ENCODE peak calls at places on chromosomes 6 and 20, in eight cellular contexts. C is CD14-positive monocyte; R is lower leg skin; T is A549; Z is CD8-positive, alpha-beta T cell; E is heart left ventricle; O is uterus; B is HCT116. D is an unnamed sample.

GRCh38 chr6:105793132-105793531 is 293.0 kb upstream of the PRDM1 start:
- DNase-seq in B (no peak), C (peak), E (no peak), R (no peak), O (no peak), Z (no peak), T (peak), D (no peak)

GRCh38 chr20:8996817-8997512 is 71.9 kb upstream of the PLCB4 start:
- DNase-seq in Z (no peak), C (no peak), R (no peak), O (no peak), E (no peak), T (no peak), B (no peak), D (no peak)

GRCh38 chr20:51440589-51440988 is 101.9 kb downstream of the NFATC2 start:
- DNase-seq in E (no peak), T (no peak), O (no peak), Z (no peak), R (no peak), B (no peak), C (no peak), D (no peak)

GRCh38 chr6:121881974-121882667 is 446.7 kb downstream of the GJA1 start:
- DNase-seq in Z (no peak), E (no peak), C (no peak), O (no peak), B (no peak), R (no peak), T (no peak), D (no peak)

GRCh38 chr6:41367700-41368099 is 32.3 kb downstream of the NCR2 start:
- DNase-seq in O (peak), E (peak), B (peak), T (peak), R (peak), C (no peak), Z (peak), D (peak)

GRCh38 chr20:44253528-44253927 is 6.4 kb downstream of the GDAP1L1 start:
- DNase-seq in Z (no peak), B (no peak), R (no peak), C (no peak), E (no peak), O (no peak), T (peak), D (no peak)

GRCh38 chr6:6918216-6918983 is 189.4 kb upstream of the RREB1 start:
- DNase-seq in E (no peak), T (peak), C (peak), B (peak), Z (no peak), R (no peak), O (no peak), D (peak)

GRCh38 chr6:116090251-116090650 is 10.4 kb upstream of the NT5DC1 start:
- DNase-seq in E (no peak), Z (no peak), C (no peak), R (no peak), T (no peak), B (no peak), O (no peak), D (peak)

GRCh38 chr6:135358907-135359459 is 138.6 kb downstream of the AHI1 start:
- DNase-seq in Z (no peak), R (no peak), B (no peak), T (no peak), E (no peak), O (no peak), C (no peak), D (no peak)

GRCh38 chr20:64180673-64181072 is 16.4 kb downstream of the MYT1 start:
- DNase-seq in B (no peak), Z (no peak), T (no peak), E (no peak), C (peak), O (no peak), R (no peak), D (no peak)

GRCh38 chr6:64733433-64733832 is 973.6 kb downstream of the EYS start:
- DNase-seq in O (no peak), Z (no peak), T (no peak), E (no peak), B (no peak), R (no peak), C (no peak), D (no peak)

GRCh38 chr6:626236-626635 is 30.7 kb downstream of the HUS1B start:
- DNase-seq in O (no peak), B (no peak), Z (no peak), T (no peak), R (no peak), C (no peak), E (no peak), D (no peak)

GRCh38 chr6:131643262-131643631 is 6.1 kb downstream of the ENPP3 start:
- DNase-seq in O (no peak), C (no peak), R (no peak), B (peak), E (no peak), Z (no peak), T (no peak), D (no peak)

GRCh38 chr6:21357262-21357661 is 236.3 kb upstream of the SOX4 start:
- DNase-seq in E (no peak), B (no peak), T (no peak), C (no peak), Z (no peak), R (no peak), O (no peak), D (no peak)

GRCh38 chr6:2986722-2987196 is 12.9 kb upstream of the NQO2 start:
- DNase-seq in R (no peak), O (peak), Z (no peak), E (no peak), T (no peak), C (no peak), B (no peak), D (no peak)

GRCh38 chr20:57432874-57433491 is 41.8 kb downstream of the RBM38 start:
- DNase-seq in E (peak), C (peak), B (no peak), R (no peak), T (peak), Z (peak), O (no peak), D (peak)

GRCh38 chr6:5276596-5276995 is 15.3 kb downstream of the FARS2 start:
- DNase-seq in R (no peak), C (no peak), T (no peak), E (no peak), O (no peak), B (no peak), Z (no peak), D (no peak)

GRCh38 chr6:39507331-39507998 is 185.0 kb upstream of the KCNK16 start:
- DNase-seq in Z (no peak), O (no peak), R (no peak), B (no peak), E (no peak), T (no peak), C (no peak), D (no peak)

GRCh38 chr6:48560408-48560807 is 449.4 kb upstream of the PTCHD4 start:
- DNase-seq in T (no peak), O (no peak), B (no peak), E (no peak), C (no peak), Z (no peak), R (no peak), D (no peak)

GRCh38 chr20:5703542-5704215 is 46.5 kb upstream of the SHLD1 start:
- DNase-seq in B (no peak), T (no peak), C (no peak), R (no peak), E (peak), O (no peak), Z (no peak), D (no peak)

GRCh38 chr6:7701212-7701834 is 24.6 kb upstream of the BMP6 start:
- DNase-seq in B (no peak), R (no peak), Z (no peak), E (no peak), O (no peak), C (peak), T (peak), D (no peak)

GRCh38 chr20:23047738-23048214 is 1.7 kb downstream of the THBD start:
- DNase-seq in Z (no peak), C (no peak), B (no peak), R (no peak), T (peak), O (no peak), E (peak), D (no peak)

GRCh38 chr6:13763740-13764381 is 50.5 kb downstream of the MCUR1 start:
- DNase-seq in T (no peak), C (no peak), B (no peak), R (no peak), Z (no peak), E (no peak), O (no peak), D (peak)

GRCh38 chr6:106637051-106637717 is 7.8 kb downstream of the QRSL1 start:
- DNase-seq in T (no peak), B (no peak), R (no peak), O (no peak), C (no peak), E (no peak), Z (no peak), D (no peak)

GRCh38 chr6:63731946-63732735 is 96.5 kb downstream of the PHF3 start:
- DNase-seq in C (no peak), R (no peak), O (no peak), T (no peak), B (no peak), E (no peak), Z (no peak), D (no peak)

DNA sequence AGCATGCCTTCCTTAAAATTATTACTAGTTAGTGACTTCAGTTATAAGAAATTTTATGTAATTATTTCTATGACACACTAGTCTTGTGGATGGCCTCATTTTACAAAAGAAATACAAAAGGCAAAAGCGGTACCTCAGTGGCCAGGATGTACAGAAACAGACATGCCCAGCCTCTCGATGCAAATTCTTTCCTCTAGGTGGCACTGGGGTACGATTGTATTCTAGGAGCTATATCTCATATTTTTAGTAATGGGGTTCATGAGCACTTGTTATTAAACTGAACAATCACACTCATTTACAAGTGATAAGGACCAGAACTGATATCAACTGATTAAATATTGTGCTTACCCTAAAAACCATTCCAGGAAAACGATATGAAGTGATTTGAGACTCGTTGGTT is 59.8 kb downstream of the SOD2 start:
- DNase-seq in T (peak), E (no peak), O (no peak), Z (no peak), R (no peak), C (no peak), B (peak), D (no peak)
- TF ChIP-seq CTCF in T (peak), E (peak), O (no peak), Z (no peak), R (no peak), C (peak), B (peak), D (peak)

DNA sequence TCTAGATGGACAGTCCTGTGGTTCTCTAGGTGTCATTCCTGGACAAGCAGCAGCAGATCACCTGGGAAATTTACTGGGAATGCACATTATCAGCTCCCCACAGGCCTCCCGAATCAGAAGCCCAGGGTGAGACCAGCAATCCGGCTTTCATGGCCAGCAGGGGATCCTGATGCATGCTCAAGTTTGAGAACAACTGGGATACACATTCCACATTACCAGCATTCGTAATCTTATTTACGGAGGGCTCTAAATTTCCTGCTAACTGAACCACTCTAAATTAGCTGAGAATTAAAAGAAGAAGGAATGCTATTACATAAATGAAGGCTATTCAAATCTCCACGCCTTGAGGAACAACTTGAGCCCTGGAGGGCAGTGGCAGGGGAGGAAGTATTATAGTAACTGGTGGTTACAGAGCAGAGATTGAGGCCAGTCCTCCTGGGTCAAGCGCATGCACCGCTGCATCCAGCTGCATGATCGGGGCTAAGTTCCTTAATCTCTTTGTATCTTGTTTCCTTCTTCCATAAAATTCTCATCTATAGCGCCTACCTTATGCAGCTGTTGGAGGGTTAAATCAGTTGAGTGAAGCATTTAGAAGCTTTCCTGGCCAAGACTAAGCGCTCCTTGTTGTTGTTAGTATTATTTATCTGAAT is 403.7 kb downstream of the CDH26 start:
- DNase-seq in O (no peak), Z (no peak), E (no peak), T (no peak), B (no peak), C (no peak), R (no peak), D (no peak)
- TF ChIP-seq CTCF in O (no peak), Z (no peak), E (no peak), T (no peak), B (no peak), C (no peak), R (no peak), D (no peak)

GRCh38 chr6:137945149-137945498 is 78.1 kb downstream of the TNFAIP3 start:
- DNase-seq in C (no peak), O (no peak), E (no peak), R (no peak), Z (no peak), T (no peak), B (no peak), D (no peak)
- TF ChIP-seq CTCF in C (peak), O (no peak), E (peak), R (no peak), Z (no peak), T (no peak), B (no peak), D (no peak)

GRCh38 chr6:99241905-99242534 is 107.5 kb downstream of the FAXC start:
- DNase-seq in B (peak), C (no peak), R (no peak), T (peak), Z (no peak), E (no peak), O (no peak), D (peak)
- TF ChIP-seq CTCF in B (peak), C (no peak), R (no peak), T (peak), Z (no peak), E (peak), O (no peak), D (peak)

DNA sequence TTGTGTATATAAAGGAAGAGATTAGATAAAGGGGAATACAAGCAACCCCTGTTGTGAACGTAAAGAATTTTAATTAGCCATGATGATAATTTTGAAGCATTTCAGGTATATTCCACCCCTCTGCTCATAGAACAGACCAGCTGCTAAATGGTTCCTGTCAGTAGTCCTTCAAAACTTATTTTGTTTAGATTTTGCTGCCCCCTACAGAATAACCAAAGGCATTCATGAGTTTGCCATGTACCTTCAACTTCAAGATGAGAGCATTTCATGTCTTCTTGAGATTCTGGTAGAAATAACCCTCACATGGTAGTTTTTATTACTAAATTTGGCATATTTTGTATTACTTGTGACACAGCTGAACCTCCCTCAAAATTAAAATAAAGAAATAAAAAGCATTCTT is 1586.7 kb downstream of the HACE1 start:
- DNase-seq in C (no peak), O (no peak), B (peak), R (no peak), T (peak), Z (no peak), E (no peak), D (no peak)
- TF ChIP-seq CTCF in C (no peak), O (no peak), B (peak), R (no peak), T (no peak), Z (no peak), E (peak), D (no peak)

GRCh38 chr6:170578909-170579308 is 5.5 kb downstream of the PDCD2 start:
- DNase-seq in C (no peak), O (no peak), Z (no peak), B (no peak), R (no peak), T (no peak), E (no peak), D (no peak)

GRCh38 chr6:170572704-170573466 is 11.6 kb downstream of the PDCD2 start:
- DNase-seq in Z (no peak), B (no peak), T (no peak), C (no peak), E (no peak), R (no peak), O (no peak), D (no peak)

GRCh38 chr6:170575250-170575649 is 9.2 kb downstream of the PDCD2 start:
- DNase-seq in R (no peak), T (peak), E (no peak), B (no peak), O (no peak), C (no peak), Z (no peak), D (no peak)
- TF ChIP-seq CTCF in R (no peak), T (peak), E (no peak), B (peak), O (no peak), C (no peak), Z (no peak), D (peak)

GRCh38 chr20:324177-325042 is 942 bp upstream of the SOX12 start:
- DNase-seq in T (peak), B (peak), E (peak), O (peak), R (peak), Z (peak), C (no peak), D (peak)
- TF ChIP-seq CTCF in T (no peak), B (no peak), E (no peak), O (no peak), R (no peak), Z (peak), C (peak), D (no peak)

GRCh38 chr20:20371133-20371532 is 3.2 kb downstream of the INSM1 start:
- DNase-seq in R (no peak), O (no peak), C (no peak), Z (no peak), T (no peak), E (no peak), B (no peak), D (no peak)

GRCh38 chr20:20370087-20370575 is 2.2 kb downstream of the INSM1 start:
- DNase-seq in R (no peak), C (no peak), E (no peak), O (no peak), Z (no peak), T (peak), B (no peak), D (no peak)

GRCh38 chr20:20367681-20368413 is at the start of gene INSM1:
- DNase-seq in Z (no peak), C (no peak), B (no peak), E (no peak), O (no peak), T (no peak), R (no peak), D (no peak)

GRCh38 chr20:20368414-20369352 is 779 bp downstream of the INSM1 start:
- DNase-seq in O (no peak), Z (no peak), R (no peak), T (peak), E (no peak), C (no peak), B (no peak), D (peak)

GRCh38 chr20:20369353-20370086 is 1.6 kb downstream of the INSM1 start:
- DNase-seq in R (no peak), E (no peak), O (no peak), T (peak), Z (no peak), B (no peak), C (no peak), D (no peak)
- TF ChIP-seq CTCF in R (no peak), E (no peak), O (no peak), T (no peak), Z (no peak), B (no peak), C (no peak), D (no peak)

D was measured in GM10248.